ENCODE peak calls at places on chromosomes 5 and 9, in eight cellular contexts. K is RWPE2, G is AG09309, A is A549, N is GM23248, E is fibroblast of pulmonary artery, R is WERI-Rb-1, Z is colonic mucosa. H is an unnamed sample.

GRCh38 chr5:74567351-74567870 is 73.1 kb downstream of the ENC1 start:
- DNase-seq in Z (no peak), N (no peak), E (no peak), G (no peak), A (no peak), K (no peak), R (no peak), H (no peak)

GRCh38 chr9:78321505-78321904 is 24.6 kb downstream of the PSAT1 start:
- DNase-seq in A (no peak), E (no peak), R (no peak), Z (no peak), G (no peak), N (no peak), K (no peak), H (no peak)

GRCh38 chr9:76465442-76466298 is 6.7 kb downstream of the GCNT1 start:
- DNase-seq in K (no peak), Z (no peak), A (no peak), N (no peak), E (no peak), G (no peak), R (no peak), H (peak; percentile 4)

GRCh38 chr9:126395439-126396212 is 69.0 kb downstream of the MVB12B start:
- DNase-seq in K (no peak), Z (no peak), N (peak; percentile 54), R (no peak), A (no peak), G (no peak), E (peak; percentile 45), H (no peak)

GRCh38 chr9:20396509-20396908 is 225.8 kb downstream of the MLLT3 start:
- DNase-seq in E (no peak), R (no peak), Z (no peak), G (no peak), N (no peak), A (no peak), K (no peak), H (no peak)

GRCh38 chr9:109319631-109320233 is 1.1 kb downstream of the EPB41L4B start:
- DNase-seq in R (peak; percentile 42), E (no peak), Z (no peak), A (no peak), N (peak; percentile 38), G (no peak), K (no peak), H (peak; percentile 14)

GRCh38 chr5:181281077-181281983 is 20.4 kb upstream of the TRIM52 start:
- DNase-seq in E (no peak), G (no peak), K (no peak), A (no peak), Z (no peak), N (no peak), R (no peak), H (peak; percentile 72)

GRCh38 chr5:130966990-130967389 is 198.1 kb downstream of the HINT1 start:
- DNase-seq in E (no peak), N (no peak), Z (no peak), K (no peak), R (no peak), G (no peak), A (no peak), H (no peak)

GRCh38 chr9:112174965-112175795 is at the start of gene SUSD1:
- DNase-seq in R (peak; percentile 71), E (no peak), A (peak; percentile 35), N (peak; percentile 49), Z (peak; percentile 56), K (no peak), G (no peak), H (peak; percentile 30)

GRCh38 chr9:112170968-112171367 is 4.1 kb downstream of the SUSD1 start:
- DNase-seq in E (no peak), R (no peak), K (no peak), G (no peak), N (no peak), A (no peak), Z (no peak), H (no peak)

GRCh38 chr9:112174223-112174964 is 703 bp downstream of the SUSD1 start:
- DNase-seq in E (no peak), N (peak; percentile 79), A (peak; percentile 69), Z (peak; percentile 84), G (no peak), K (no peak), R (peak; percentile 81), H (peak; percentile 69)

GRCh38 chr9:112175796-112176315 is 759 bp upstream of the SUSD1 start:
- DNase-seq in E (no peak), Z (no peak), R (no peak), G (no peak), K (no peak), A (peak; percentile 30), N (no peak), H (no peak)

DNA sequence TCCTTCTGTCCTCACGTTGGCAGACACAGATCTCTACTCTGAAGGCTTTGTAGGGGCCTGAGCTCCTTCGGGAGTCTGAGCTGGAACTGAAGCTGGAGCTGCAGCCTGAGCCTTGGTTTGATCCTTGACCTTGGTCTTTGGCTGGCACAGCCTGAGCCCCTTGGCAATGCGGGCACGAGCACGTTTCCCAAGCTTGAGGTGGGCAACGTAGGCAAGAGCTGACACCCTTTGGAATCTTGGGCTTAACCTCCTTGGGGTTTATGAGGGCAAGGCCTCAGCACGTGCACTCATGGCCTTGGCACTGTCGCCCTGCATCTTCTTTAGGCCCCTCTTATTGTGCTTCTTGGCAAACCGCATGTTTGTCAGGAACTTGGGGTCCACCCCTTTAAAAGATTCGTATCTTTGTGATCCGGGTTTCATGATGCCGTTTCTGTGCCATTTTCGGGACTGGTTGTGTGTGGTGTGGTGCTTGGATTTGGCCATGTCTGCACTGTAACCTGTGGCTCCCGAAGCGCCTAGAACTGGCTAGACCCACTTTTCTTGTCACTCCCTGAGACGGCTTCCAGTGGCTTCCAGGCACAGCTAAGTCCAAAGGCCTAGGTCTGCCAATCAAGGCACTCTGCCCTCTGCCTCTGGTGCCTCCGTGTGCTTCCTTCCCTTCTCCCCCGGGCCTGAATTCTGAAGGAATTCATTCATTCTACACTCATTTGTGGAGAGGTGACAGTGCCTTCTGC is 1.4 kb downstream of the SUSD1 start:
- DNase-seq in A (no peak), Z (peak; percentile 80), N (no peak), K (no peak), R (no peak), E (no peak), G (no peak), H (no peak)
- H3K4me3 ChIP-seq in A (peak overlapping the region; percentile 87), Z (no peak overlapping the region), N (peak overlapping the region; percentile 75), K (no peak overlapping the region), R (peak overlapping the region; percentile 63), E (no peak overlapping the region), G (no peak overlapping the region), H (peak overlapping the region; percentile 44)

DNA sequence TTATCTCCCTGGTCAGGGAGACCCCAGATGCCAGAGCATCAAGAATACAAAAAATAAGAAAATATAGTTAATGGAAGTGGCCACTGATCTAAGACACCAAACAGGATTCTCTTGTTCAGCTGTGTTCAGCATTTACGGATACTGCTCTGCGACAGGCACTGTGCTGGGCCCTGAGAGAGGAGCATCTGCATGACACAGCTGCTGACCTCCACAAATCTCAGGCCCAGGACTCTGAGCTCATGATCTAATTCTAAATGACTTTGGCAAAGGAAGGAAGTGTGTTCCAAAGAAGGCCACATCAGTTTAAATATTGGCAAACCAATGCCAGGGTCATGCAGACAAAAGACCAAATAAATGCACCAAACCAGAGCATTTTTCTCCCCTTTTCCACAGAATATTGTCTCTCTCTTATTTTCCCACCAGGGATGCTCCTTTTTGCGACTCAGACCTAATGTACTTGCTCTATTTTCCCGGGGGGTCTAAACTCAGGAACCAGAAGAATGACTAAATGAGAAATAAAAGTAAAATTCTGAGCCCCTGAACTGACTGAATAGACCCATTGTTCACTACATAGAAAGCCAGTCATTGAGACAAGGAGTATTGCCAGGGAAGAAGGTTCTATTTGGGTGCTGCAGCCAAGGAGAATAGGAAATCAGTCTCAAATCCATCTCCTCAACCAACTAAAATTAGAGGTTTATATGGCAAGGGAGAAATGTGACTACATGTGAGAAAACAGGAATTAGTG is 1.4 kb upstream of the AGGF1 start:
- DNase-seq in E (no peak), G (no peak), K (no peak), A (peak; percentile 4), Z (no peak), R (no peak), N (no peak), H (no peak)
- H3K4me3 ChIP-seq in E (no peak overlapping the region), G (no peak overlapping the region), K (no peak overlapping the region), A (no peak overlapping the region), Z (no peak overlapping the region), R (no peak overlapping the region), N (no peak overlapping the region), H (no peak overlapping the region)

GRCh38 chr5:16579142-16579541 is 37.7 kb downstream of the RETREG1 start:
- DNase-seq in G (no peak), E (no peak), A (no peak), Z (no peak), N (no peak), K (no peak), R (peak; percentile 30), H (no peak)
- H3K4me3 ChIP-seq in G (no peak overlapping the region), E (no peak overlapping the region), A (no peak overlapping the region), Z (no peak overlapping the region), N (no peak overlapping the region), K (no peak overlapping the region), R (no peak overlapping the region), H (no peak overlapping the region)

DNA sequence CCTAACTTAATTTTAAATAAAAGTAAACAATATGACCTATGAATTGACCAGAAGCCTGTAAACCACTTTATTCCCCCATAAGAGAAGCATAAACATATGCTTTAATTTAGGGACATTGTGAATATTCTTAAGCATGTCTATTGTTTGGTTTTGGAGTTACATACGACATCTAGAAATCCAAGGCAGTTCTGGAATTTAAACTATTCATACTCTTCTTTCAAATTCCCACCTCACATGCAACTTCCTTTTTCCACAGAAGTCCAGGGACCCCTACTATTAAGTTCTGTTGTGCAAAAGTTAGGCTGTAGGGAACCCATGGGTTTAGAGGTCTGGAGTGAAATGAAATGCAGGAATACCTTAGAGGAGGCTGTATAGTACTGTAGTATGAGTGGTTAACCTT is 2.1 kb downstream of the RIC1 start:
- DNase-seq in Z (no peak), G (no peak), K (no peak), N (peak; percentile 9), R (no peak), A (no peak), E (peak; percentile 55), H (no peak)
- H3K4me3 ChIP-seq in Z (no peak overlapping the region), G (peak overlapping the region; percentile 91), K (peak overlapping the region; percentile 86), N (peak overlapping the region; percentile 92), R (no peak overlapping the region), A (peak overlapping the region; percentile 84), E (peak overlapping the region; percentile 89), H (peak overlapping the region; percentile 61)

GRCh38 chr5:38651806-38652205 is 95.4 kb upstream of the LIFR start:
- DNase-seq in N (no peak), R (no peak), E (no peak), G (no peak), K (no peak), Z (no peak), A (no peak), H (no peak)
- H3K4me3 ChIP-seq in N (no peak overlapping the region), R (no peak overlapping the region), E (no peak overlapping the region), G (no peak overlapping the region), K (no peak overlapping the region), Z (no peak overlapping the region), A (no peak overlapping the region), H (no peak overlapping the region)

DNA sequence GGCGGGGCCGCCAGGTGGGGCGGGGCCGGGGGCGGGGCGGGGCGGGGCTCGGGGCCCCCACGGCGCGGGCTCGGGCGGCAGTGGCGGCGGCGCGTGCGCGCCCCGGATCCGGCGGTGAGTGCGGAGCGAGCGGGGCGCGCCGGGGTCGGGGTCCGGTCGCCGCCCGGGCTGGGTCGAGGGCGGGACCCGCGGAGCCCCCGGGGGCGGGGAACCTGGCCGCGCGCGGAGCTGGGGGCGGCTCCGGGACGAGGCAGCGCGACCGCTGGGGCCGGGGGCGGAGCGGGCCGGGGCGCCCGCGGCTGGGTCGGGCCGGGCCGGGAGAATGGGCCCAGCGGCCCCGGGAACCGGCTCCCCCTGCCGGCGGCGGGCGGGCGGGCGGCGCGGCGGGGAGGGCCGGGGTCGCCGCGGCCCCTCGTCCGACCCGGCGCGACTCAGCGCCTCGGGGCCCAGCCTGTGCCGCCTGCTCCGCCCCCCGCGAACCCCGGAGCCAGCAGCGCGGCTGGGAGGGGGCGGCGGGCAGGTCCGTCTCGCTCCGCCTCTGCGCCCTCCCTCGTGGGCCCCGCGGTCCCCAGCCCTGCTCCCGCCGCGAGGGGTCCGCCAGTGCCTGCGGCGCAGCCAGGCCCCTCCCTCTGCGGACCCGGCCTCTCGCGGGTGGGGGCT is 3.1 kb downstream of the EGFL7 start:
- DNase-seq in A (no peak), Z (no peak), G (no peak), R (no peak), K (no peak), N (peak; percentile 36), E (no peak), H (peak; percentile 17)
- H3K4me3 ChIP-seq in A (peak overlapping the region; percentile 68), Z (peak overlapping the region; percentile 40), G (peak overlapping the region; percentile 23), R (peak overlapping the region; percentile 44), K (peak overlapping the region; percentile 57), N (peak overlapping the region; percentile 59), E (peak overlapping the region; percentile 56), H (peak overlapping the region; percentile 22)

H was measured in MG63.